ENCODE peak calls at places on chromosome 10, in seven cellular contexts. O, V, W, R, G, K and Q are unnamed samples.
A peak's percentile ranks its signal among the peaks of the same experiment; 100 is the strongest.

GRCh38 chr10:101779544-101780186 is 3.6 kb downstream of the NPM3 start:
- DNase-seq in G (peak; percentile 94), O (peak; percentile 70), V (peak; percentile 48), K (no peak), R (peak; percentile 76), W (peak; percentile 25), Q (peak; percentile 93)

GRCh38 chr10:57579926-57580325 is 687.8 kb downstream of the IPMK start:
- DNase-seq in V (no peak), K (peak; percentile 9), R (no peak), W (no peak), O (no peak), G (no peak), Q (no peak)

GRCh38 chr10:22534849-22535604 is 179.4 kb downstream of the PIP4K2A start:
- DNase-seq in W (no peak), K (no peak), V (no peak), G (no peak), O (no peak), R (no peak), Q (no peak)

GRCh38 chr10:111087968-111088505 is 11.2 kb downstream of the ADRA2A start:
- DNase-seq in O (no peak), R (no peak), W (no peak), K (no peak), G (no peak), V (no peak), Q (no peak)

GRCh38 chr10:34489973-34490372 is 325.1 kb downstream of the PARD3 start:
- DNase-seq in K (no peak), W (no peak), O (no peak), G (no peak), R (no peak), V (peak; percentile 34), Q (no peak)

GRCh38 chr10:88979603-88980002 is 11.0 kb upstream of the FAS start:
- DNase-seq in O (no peak), R (no peak), K (no peak), W (no peak), G (no peak), V (no peak), Q (no peak)

GRCh38 chr10:12530017-12530416 is 180.7 kb downstream of the CAMK1D start:
- DNase-seq in O (no peak), K (no peak), R (no peak), V (no peak), W (no peak), G (no peak), Q (no peak)

GRCh38 chr10:5651086-5651764 is 15.2 kb downstream of the ASB13 start:
- DNase-seq in W (no peak), K (no peak), G (no peak), R (no peak), O (no peak), V (no peak), Q (no peak)

GRCh38 chr10:104059364-104059763 is 26.3 kb downstream of the COL17A1 start:
- DNase-seq in V (no peak), O (no peak), R (no peak), K (no peak), W (no peak), G (no peak), Q (no peak)

GRCh38 chr10:97169911-97170693 is 15.7 kb downstream of the SLIT1 start:
- DNase-seq in V (no peak), G (no peak), R (no peak), O (no peak), K (no peak), W (no peak), Q (no peak)

GRCh38 chr10:70191161-70191770 is 21.0 kb upstream of the SAR1A start:
- DNase-seq in G (no peak), W (no peak), V (no peak), R (no peak), K (no peak), O (no peak), Q (no peak)

GRCh38 chr10:128337860-128338378 is 211.7 kb upstream of the MKI67 start:
- DNase-seq in K (no peak), W (no peak), R (no peak), G (no peak), O (no peak), V (no peak), Q (no peak)

GRCh38 chr10:126135177-126135576 is 238.8 kb downstream of the FANK1 start:
- DNase-seq in K (no peak), V (no peak), O (no peak), R (no peak), G (no peak), W (no peak), Q (no peak)

GRCh38 chr10:31152421-31153133 is 120.9 kb upstream of the ZNF438 start:
- DNase-seq in K (no peak), V (no peak), G (no peak), R (no peak), O (no peak), W (no peak), Q (no peak)

GRCh38 chr10:108755661-108756060 is 1167.7 kb downstream of the XPNPEP1 start:
- DNase-seq in G (no peak), K (no peak), W (no peak), R (no peak), V (no peak), O (no peak), Q (no peak)

GRCh38 chr10:43140414-43140813 is 2.2 kb downstream of the CSGALNACT2 start:
- DNase-seq in V (no peak), W (no peak), R (no peak), K (no peak), O (no peak), G (no peak), Q (no peak)

GRCh38 chr10:102985811-102986210 is 67.7 kb downstream of the CNNM2 start:
- DNase-seq in R (no peak), O (no peak), V (no peak), G (no peak), K (no peak), W (no peak), Q (no peak)

GRCh38 chr10:24463683-24464426 is 254.9 kb downstream of the KIAA1217 start:
- DNase-seq in O (no peak), G (peak; percentile 26), W (no peak), R (no peak), K (no peak), V (no peak), Q (no peak)

GRCh38 chr10:33492914-33493313 is 158.4 kb upstream of the NRP1 start:
- DNase-seq in K (no peak), O (no peak), G (no peak), R (no peak), V (no peak), W (no peak), Q (no peak)

GRCh38 chr10:82628373-82628772 is 753.4 kb downstream of the NRG3 start:
- DNase-seq in R (no peak), V (no peak), G (no peak), W (no peak), K (no peak), O (no peak), Q (no peak)

GRCh38 chr10:79472951-79473350 is 27.5 kb upstream of the ZCCHC24 start:
- DNase-seq in G (no peak), R (no peak), K (no peak), V (no peak), W (no peak), O (no peak), Q (no peak)

GRCh38 chr10:69045441-69046300 is 42.2 kb upstream of the SRGN start:
- DNase-seq in K (no peak), R (peak; percentile 15), G (no peak), V (no peak), O (no peak), W (peak; percentile 93), Q (no peak)

GRCh38 chr10:73823391-73823790 is 12.0 kb upstream of the NDST2 start:
- DNase-seq in W (no peak), G (no peak), K (no peak), O (no peak), V (no peak), R (no peak), Q (no peak)

GRCh38 chr10:43846187-43846680 is 197.6 kb upstream of the ZNF32 start:
- DNase-seq in R (no peak), O (peak; percentile 9), G (peak; percentile 49), W (peak; percentile 4), V (no peak), K (no peak), Q (no peak)

GRCh38 chr10:104622598-104623209 is 18.4 kb upstream of the SORCS3 start:
- DNase-seq in V (peak; percentile 51), G (no peak), R (no peak), W (no peak), K (no peak), O (no peak), Q (no peak)

GRCh38 chr10:121864168-121864567 is 63.7 kb downstream of the ATE1 start:
- DNase-seq in O (no peak), G (no peak), V (no peak), R (no peak), K (no peak), W (no peak), Q (no peak)